ENCODE peak calls at places on chromosomes 12 and 14, in eight cellular contexts. One of them, this sample, is unnamed.

GRCh38 chr12:113533842-113534375 is 62.2 kb upstream of the LHX5 start:
- DNase-seq in Peyer's patch: no peak
- DNase-seq in A172: no peak
- DNase-seq in AG08395: no peak
- DNase-seq in stimulated activated CD4-positive, alpha-beta T cell treated with anti-CD3 and anti-CD28 coated beads, Interleukin-2, amount 100 ng/mL, for 48 hours: no peak
- DNase-seq in NCI-H345: no peak
- DNase-seq in GM23248: no peak
- DNase-seq in frontal cortex: no peak
- DNase-seq in this sample: no peak

GRCh38 chr12:6383572-6384498 is at the start of gene LTBR:
- DNase-seq in Peyer's patch: peak; percentile 95
- DNase-seq in A172: no peak
- DNase-seq in AG08395: peak; percentile 95
- DNase-seq in stimulated activated CD4-positive, alpha-beta T cell treated with anti-CD3 and anti-CD28 coated beads, Interleukin-2, amount 100 ng/mL, for 48 hours: peak; percentile 26
- DNase-seq in NCI-H345: no peak
- DNase-seq in GM23248: peak; percentile 98
- DNase-seq in frontal cortex: peak; percentile 82
- DNase-seq in this sample: peak; percentile 96

GRCh38 chr12:100504820-100505219 is 31.2 kb downstream of the NR1H4 start:
- DNase-seq in Peyer's patch: peak; percentile 75
- DNase-seq in A172: no peak
- DNase-seq in AG08395: no peak
- DNase-seq in stimulated activated CD4-positive, alpha-beta T cell treated with anti-CD3 and anti-CD28 coated beads, Interleukin-2, amount 100 ng/mL, for 48 hours: no peak
- DNase-seq in NCI-H345: no peak
- DNase-seq in GM23248: no peak
- DNase-seq in frontal cortex: no peak
- DNase-seq in this sample: no peak

GRCh38 chr12:28507055-28507454 is 316.8 kb downstream of the CCDC91 start:
- DNase-seq in Peyer's patch: no peak
- DNase-seq in A172: no peak
- DNase-seq in AG08395: peak; percentile 61
- DNase-seq in stimulated activated CD4-positive, alpha-beta T cell treated with anti-CD3 and anti-CD28 coated beads, Interleukin-2, amount 100 ng/mL, for 48 hours: no peak
- DNase-seq in NCI-H345: no peak
- DNase-seq in GM23248: peak; percentile 41
- DNase-seq in frontal cortex: no peak
- DNase-seq in this sample: peak; percentile 82

GRCh38 chr14:104238424-104239184 is 100.2 kb downstream of the KIF26A start:
- DNase-seq in Peyer's patch: peak; percentile 43
- DNase-seq in A172: no peak
- DNase-seq in AG08395: no peak
- DNase-seq in stimulated activated CD4-positive, alpha-beta T cell treated with anti-CD3 and anti-CD28 coated beads, Interleukin-2, amount 100 ng/mL, for 48 hours: no peak
- DNase-seq in NCI-H345: no peak
- DNase-seq in GM23248: no peak
- DNase-seq in frontal cortex: no peak
- DNase-seq in this sample: no peak

GRCh38 chr14:72657214-72657921 is 236.5 kb downstream of the DPF3 start:
- DNase-seq in Peyer's patch: no peak
- DNase-seq in A172: no peak
- DNase-seq in AG08395: peak; percentile 25
- DNase-seq in stimulated activated CD4-positive, alpha-beta T cell treated with anti-CD3 and anti-CD28 coated beads, Interleukin-2, amount 100 ng/mL, for 48 hours: no peak
- DNase-seq in NCI-H345: no peak
- DNase-seq in GM23248: no peak
- DNase-seq in frontal cortex: no peak
- DNase-seq in this sample: peak; percentile 83

GRCh38 chr14:100857196-100857922 is 31.4 kb downstream of the MEG3 start:
- DNase-seq in Peyer's patch: no peak
- DNase-seq in A172: no peak
- DNase-seq in AG08395: no peak
- DNase-seq in stimulated activated CD4-positive, alpha-beta T cell treated with anti-CD3 and anti-CD28 coated beads, Interleukin-2, amount 100 ng/mL, for 48 hours: no peak
- DNase-seq in NCI-H345: peak; percentile 25
- DNase-seq in GM23248: no peak
- DNase-seq in frontal cortex: no peak
- DNase-seq in this sample: no peak

GRCh38 chr12:108918206-108918605 is 38.3 kb downstream of the DAO start:
- DNase-seq in Peyer's patch: no peak
- DNase-seq in A172: no peak
- DNase-seq in AG08395: no peak
- DNase-seq in stimulated activated CD4-positive, alpha-beta T cell treated with anti-CD3 and anti-CD28 coated beads, Interleukin-2, amount 100 ng/mL, for 48 hours: no peak
- DNase-seq in NCI-H345: no peak
- DNase-seq in GM23248: no peak
- DNase-seq in frontal cortex: no peak
- DNase-seq in this sample: no peak

GRCh38 chr14:76947838-76948184 is 80.7 kb downstream of the IRF2BPL start:
- DNase-seq in Peyer's patch: no peak
- DNase-seq in A172: no peak
- DNase-seq in AG08395: no peak
- DNase-seq in stimulated activated CD4-positive, alpha-beta T cell treated with anti-CD3 and anti-CD28 coated beads, Interleukin-2, amount 100 ng/mL, for 48 hours: no peak
- DNase-seq in NCI-H345: no peak
- DNase-seq in GM23248: no peak
- DNase-seq in frontal cortex: no peak
- DNase-seq in this sample: no peak

This sample was measured in fibroblast of gingiva.